ENCODE peak calls at places on chromosomes 3 and 15, in six cellular contexts. W is activated CD8-positive, alpha-beta memory T cell treated with anti-CD3 and anti-CD28 coated beads, Interleukin-2, amount 50 U/mL, for 4 hours; L is retina; H is HCT116; Z is heart right ventricle; Y is T-cell. P is an unnamed sample.

GRCh38 chr3:41768363-41768762 is 193.5 kb downstream of the ULK4 start:
- DNase-seq in W (no peak), L (no peak), H (no peak), Z (no peak), Y (no peak), P (no peak)

GRCh38 chr15:38992541-38993334 is 428.1 kb upstream of the RASGRP1 start:
- DNase-seq in W (no peak), L (no peak), H (no peak), Z (no peak), Y (no peak), P (no peak)

GRCh38 chr3:114722530-114722929 is 424.6 kb downstream of the ZBTB20 start:
- DNase-seq in W (no peak), L (no peak), H (no peak), Z (no peak), Y (no peak), P (no peak)

GRCh38 chr15:71155534-71155933 is 40.3 kb downstream of the THSD4 start:
- DNase-seq in W (no peak), L (no peak), H (no peak), Z (no peak), Y (no peak), P (no peak)

GRCh38 chr3:11567516-11568467 is 75.9 kb downstream of the VGLL4 start:
- DNase-seq in W (no peak), L (no peak), H (peak), Z (no peak), Y (no peak), P (no peak)

GRCh38 chr3:52193059-52193458 is 4.9 kb upstream of the ALAS1 start:
- DNase-seq in W (no peak), L (no peak), H (no peak), Z (peak), Y (no peak), P (no peak)

GRCh38 chr15:81909229-81910087 is 136.4 kb downstream of the MEX3B start:
- DNase-seq in W (no peak), L (peak), H (no peak), Z (no peak), Y (no peak), P (no peak)

GRCh38 chr3:192906940-192907339 is 10.7 kb downstream of the MB21D2 start:
- DNase-seq in W (no peak), L (no peak), H (no peak), Z (no peak), Y (no peak), P (no peak)

GRCh38 chr3:54631507-54632280 is 296.2 kb downstream of the LRTM1 start:
- DNase-seq in W (no peak), L (no peak), H (no peak), Z (no peak), Y (no peak), P (no peak)

GRCh38 chr15:100875976-100876375 is 3.7 kb upstream of the ALDH1A3 start:
- DNase-seq in W (no peak), L (no peak), H (no peak), Z (no peak), Y (no peak), P (no peak)

GRCh38 chr15:73957785-73958184 is 31.5 kb downstream of the LOXL1 start:
- DNase-seq in W (no peak), L (no peak), H (no peak), Z (no peak), Y (no peak), P (no peak)

GRCh38 chr3:171028025-171028778 is 1.7 kb upstream of the SLC2A2 start:
- DNase-seq in W (peak), L (peak), H (no peak), Z (peak), Y (peak), P (peak)

GRCh38 chr3:157042226-157042625 is 117.7 kb downstream of the CCNL1 start:
- DNase-seq in W (no peak), L (no peak), H (no peak), Z (no peak), Y (no peak), P (no peak)

GRCh38 chr3:111128884-111129283 is 57.3 kb downstream of the NECTIN3 start:
- DNase-seq in W (no peak), L (no peak), H (no peak), Z (no peak), Y (no peak), P (no peak)

GRCh38 chr3:37992271-37993066 is 1.9 kb downstream of the VILL start:
- DNase-seq in W (peak), L (no peak), H (no peak), Z (no peak), Y (peak), P (peak)

GRCh38 chr3:176633511-176633910 is 563.8 kb downstream of the TBL1XR1 start:
- DNase-seq in W (no peak), L (no peak), H (no peak), Z (no peak), Y (no peak), P (no peak)

GRCh38 chr3:16945330-16945729 is 60.6 kb downstream of the PLCL2 start:
- DNase-seq in W (no peak), L (no peak), H (no peak), Z (no peak), Y (no peak), P (no peak)

GRCh38 chr3:112043621-112044201 is 9.2 kb downstream of the TMPRSS7 start:
- DNase-seq in W (peak), L (peak), H (peak), Z (no peak), Y (peak), P (peak)

GRCh38 chr15:43132830-43133428 is 457 bp upstream of the TMEM62 start:
- DNase-seq in W (no peak), L (no peak), H (no peak), Z (peak), Y (no peak), P (peak)

GRCh38 chr15:45747426-45747825 is 112.6 kb downstream of the SQOR start:
- DNase-seq in W (no peak), L (no peak), H (no peak), Z (no peak), Y (no peak), P (no peak)

GRCh38 chr3:100912976-100913375 is 80.2 kb downstream of the ABI3BP start:
- DNase-seq in W (no peak), L (peak), H (no peak), Z (no peak), Y (no peak), P (no peak)

GRCh38 chr3:9247361-9248231 is 1.9 kb downstream of the SRGAP3 start:
- DNase-seq in W (no peak), L (peak), H (no peak), Z (no peak), Y (no peak), P (peak)

GRCh38 chr3:85567074-85567676 is 608.4 kb downstream of the CADM2 start:
- DNase-seq in W (no peak), L (no peak), H (no peak), Z (no peak), Y (no peak), P (no peak)

GRCh38 chr3:7728566-7729519 is 772.8 kb upstream of the LMCD1 start:
- DNase-seq in W (no peak), L (no peak), H (no peak), Z (no peak), Y (no peak), P (no peak)

GRCh38 chr3:124620600-124621063 is 109.6 kb upstream of the UMPS start:
- DNase-seq in W (peak), L (no peak), H (no peak), Z (no peak), Y (no peak), P (peak)

GRCh38 chr3:13022348-13023250 is 50.6 kb downstream of the IQSEC1 start:
- DNase-seq in W (no peak), L (peak), H (no peak), Z (peak), Y (no peak), P (peak)

GRCh38 chr3:135310317-135310716 is 515.3 kb downstream of the EPHB1 start:
- DNase-seq in W (no peak), L (no peak), H (no peak), Z (no peak), Y (no peak), P (no peak)

GRCh38 chr3:106299300-106300098 is 430.7 kb upstream of the CBLB start:
- DNase-seq in W (no peak), L (no peak), H (no peak), Z (no peak), Y (no peak), P (no peak)

GRCh38 chr15:72033285-72033684 is 84.7 kb downstream of the MYO9A start:
- DNase-seq in W (no peak), L (no peak), H (no peak), Z (no peak), Y (no peak), P (no peak)

GRCh38 chr3:73365756-73366397 is 258.9 kb downstream of the PDZRN3 start:
- DNase-seq in W (no peak), L (no peak), H (no peak), Z (peak), Y (no peak), P (peak)

GRCh38 chr3:163315786-163316185 is 1762.5 kb downstream of the SI start:
- DNase-seq in W (no peak), L (no peak), H (no peak), Z (no peak), Y (no peak), P (no peak)

GRCh38 chr3:99049164-99049563 is 147.7 kb upstream of the DCBLD2 start:
- DNase-seq in W (no peak), L (no peak), H (no peak), Z (no peak), Y (no peak), P (no peak)

GRCh38 chr3:53880396-53881345 is 1.3 kb downstream of the ACTR8 start:
- DNase-seq in W (no peak), L (peak), H (no peak), Z (no peak), Y (no peak), P (no peak)

P was measured in left colon.